ENCODE peak calls at places on chromosomes 1 and 21, in seven cellular contexts. O is HCT116, V is GM12878, I is H1, B is K562, W is SK-N-SH, T is HepG2. R is an unnamed sample.

GRCh38 chr21:28229811-28230210 is 762.9 kb downstream of the LTN1 start:
- DNase-seq in O (no peak), V (no peak), I (no peak), B (no peak), W (no peak), T (no peak), R (no peak)

GRCh38 chr1:152309955-152310354 is 15.1 kb downstream of the FLG start:
- DNase-seq in O (no peak), V (no peak), I (no peak), B (no peak), W (no peak), T (no peak), R (no peak)

GRCh38 chr1:75529488-75529887 is 81.4 kb downstream of the SLC44A5 start:
- DNase-seq in O (no peak), V (no peak), I (no peak), B (no peak), W (no peak), T (no peak), R (no peak)

GRCh38 chr1:202010042-202011015 is at the start of gene ELF3:
- DNase-seq in O (peak; percentile 98), V (peak; percentile 60), I (peak; percentile 90), B (no peak), W (no peak), T (peak; percentile 99), R (peak; percentile 100)

GRCh38 chr1:162087118-162087517 is 17.6 kb downstream of the NOS1AP start:
- DNase-seq in O (no peak), V (no peak), I (no peak), B (no peak), W (no peak), T (no peak), R (no peak)

GRCh38 chr21:31509108-31510017 is 150.1 kb upstream of the SOD1 start:
- DNase-seq in O (peak; percentile 67), V (peak; percentile 41), I (no peak), B (peak; percentile 78), W (no peak), T (peak; percentile 18), R (peak; percentile 57)

GRCh38 chr1:150536836-150537731 is 12.1 kb upstream of the ADAMTSL4 start:
- DNase-seq in O (no peak), V (no peak), I (no peak), B (no peak), W (no peak), T (no peak), R (no peak)

GRCh38 chr1:151477066-151477465 is 17.8 kb upstream of the POGZ start:
- DNase-seq in O (no peak), V (no peak), I (no peak), B (no peak), W (no peak), T (no peak), R (no peak)

GRCh38 chr1:26072305-26072704 is 4.9 kb upstream of the TRIM63 start:
- DNase-seq in O (no peak), V (no peak), I (no peak), B (no peak), W (no peak), T (no peak), R (no peak)

GRCh38 chr1:77546890-77547289 is 135.6 kb downstream of the ZZZ3 start:
- DNase-seq in O (no peak), V (no peak), I (no peak), B (no peak), W (no peak), T (no peak), R (no peak)

GRCh38 chr1:236762410-236762809 is 32.7 kb upstream of the MTR start:
- DNase-seq in O (no peak), V (no peak), I (no peak), B (peak; percentile 49), W (no peak), T (no peak), R (no peak)

GRCh38 chr1:212903664-212904063 is 45.6 kb downstream of the FLVCR1 start:
- DNase-seq in O (no peak), V (no peak), I (no peak), B (no peak), W (no peak), T (no peak), R (no peak)

GRCh38 chr1:212915245-212916091 is 34.9 kb upstream of the VASH2 start:
- DNase-seq in O (no peak), V (no peak), I (no peak), B (peak; percentile 62), W (peak; percentile 80), T (peak; percentile 50), R (peak; percentile 36)

GRCh38 chr1:212908971-212909370 is 41.4 kb upstream of the VASH2 start:
- DNase-seq in O (no peak), V (no peak), I (no peak), B (no peak), W (no peak), T (no peak), R (no peak)

GRCh38 chr1:212914789-212915188 is 35.6 kb upstream of the VASH2 start:
- DNase-seq in O (no peak), V (no peak), I (peak; percentile 72), B (no peak), W (no peak), T (no peak), R (no peak)

DNA sequence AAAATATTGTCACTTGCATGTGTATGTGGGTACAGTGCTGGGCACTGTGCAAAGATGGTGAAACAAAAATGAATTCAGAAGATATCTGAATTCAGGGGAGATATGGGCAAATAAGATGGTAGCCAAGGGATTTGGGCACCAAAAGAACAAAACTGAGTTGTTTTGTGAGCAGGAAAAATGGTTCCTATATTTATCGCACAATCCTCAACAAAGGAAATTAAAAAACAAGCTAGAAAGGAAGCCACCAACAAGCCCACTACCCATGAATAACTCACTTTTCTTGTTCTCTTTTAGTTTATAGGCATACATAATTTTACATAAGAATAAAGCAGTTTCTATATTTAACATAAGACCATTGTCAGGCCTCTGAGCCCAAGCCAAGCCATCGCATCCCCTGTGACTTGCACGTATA is 40.7 kb upstream of the VASH2 start:
- DNase-seq in O (no peak), V (no peak), I (peak; percentile 73), B (no peak), W (no peak), T (no peak), R (no peak)
- TF ChIP-seq JUND in O (no peak), V (no peak), I (no peak), B (no peak), W (no peak), T (no peak), R (no peak)

GRCh38 chr1:183945432-183946308 is 91.9 kb downstream of the COLGALT2 start:
- DNase-seq in O (no peak), V (no peak), I (peak; percentile 43), B (peak; percentile 64), W (no peak), T (peak; percentile 28), R (no peak)
- TF ChIP-seq JUND in O (no peak), V (no peak), I (no peak), B (no peak), W (no peak), T (no peak), R (no peak)

DNA sequence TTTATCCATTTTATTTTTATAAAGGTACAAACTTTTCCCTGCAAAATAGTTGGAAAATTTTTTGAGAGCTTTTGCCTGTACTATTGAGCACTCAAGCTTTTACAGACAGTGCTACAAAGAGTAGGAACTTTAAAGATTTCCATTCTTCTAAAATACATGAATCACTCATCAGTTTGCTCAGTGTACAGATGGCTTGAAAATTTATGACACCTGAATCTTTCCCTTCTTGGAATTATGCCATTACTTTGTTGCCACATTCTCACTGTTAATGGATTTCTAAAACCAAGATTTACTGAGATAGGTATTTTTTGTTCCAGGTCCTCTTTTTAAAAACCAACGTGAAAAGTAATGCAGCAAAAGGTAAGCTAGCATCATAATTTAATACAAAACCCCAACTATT is 76.0 kb downstream of the GPATCH2 start:
- DNase-seq in O (no peak), V (no peak), I (no peak), B (no peak), W (no peak), T (no peak), R (no peak)
- TF ChIP-seq JUND in O (no peak), V (no peak), I (no peak), B (no peak), W (no peak), T (no peak), R (no peak)

GRCh38 chr1:3550511-3551289 is 60.6 kb downstream of the MEGF6 start:
- DNase-seq in O (no peak), V (no peak), I (no peak), B (no peak), W (peak; percentile 77), T (no peak), R (no peak)
- TF ChIP-seq JUND in O (no peak), V (no peak), I (no peak), B (no peak), W (no peak), T (no peak), R (no peak)

GRCh38 chr1:63575340-63575826 is 17.8 kb upstream of the PGM1 start:
- DNase-seq in O (peak; percentile 16), V (no peak), I (no peak), B (peak; percentile 23), W (peak; percentile 27), T (no peak), R (peak; percentile 52)
- TF ChIP-seq JUND in O (no peak), V (no peak), I (no peak), B (no peak), W (no peak), T (no peak), R (no peak)

GRCh38 chr1:17471393-17471792 is 31.9 kb upstream of the RCC2 start:
- DNase-seq in O (no peak), V (no peak), I (no peak), B (no peak), W (no peak), T (no peak), R (no peak)
- TF ChIP-seq JUND in O (no peak), V (no peak), I (no peak), B (no peak), W (no peak), T (no peak), R (no peak)

R was measured in T47D.